ENCODE peak calls at places on chromosomes 13 and 19, in four cellular contexts. One of them, this sample, is unnamed.

GRCh38 chr19:32460476-32460875 is 54.9 kb downstream of the DPY19L3 start:
- DNase-seq in lower leg skin: no peak
- DNase-seq in brain microvascular endothelial cell: no peak
- DNase-seq in AG04449: no peak
- DNase-seq in this sample: no peak

GRCh38 chr19:38657633-38658222 is 10.3 kb downstream of the ACTN4 start:
- DNase-seq in lower leg skin: no peak
- DNase-seq in brain microvascular endothelial cell: peak; percentile 76
- DNase-seq in AG04449: peak; percentile 78
- DNase-seq in this sample: no peak

GRCh38 chr19:32464279-32464678 is 58.7 kb downstream of the DPY19L3 start:
- DNase-seq in lower leg skin: no peak
- DNase-seq in brain microvascular endothelial cell: no peak
- DNase-seq in AG04449: no peak
- DNase-seq in this sample: no peak

GRCh38 chr19:32708457-32708856 is 11.1 kb upstream of the TDRD12 start:
- DNase-seq in lower leg skin: no peak
- DNase-seq in brain microvascular endothelial cell: no peak
- DNase-seq in AG04449: no peak
- DNase-seq in this sample: no peak

GRCh38 chr13:24124789-24125476 is 35.6 kb upstream of the SPATA13 start:
- DNase-seq in lower leg skin: no peak
- DNase-seq in brain microvascular endothelial cell: no peak
- DNase-seq in AG04449: no peak
- DNase-seq in this sample: no peak

GRCh38 chr19:2495651-2496316 is 19.9 kb downstream of the GADD45B start:
- DNase-seq in lower leg skin: no peak
- DNase-seq in brain microvascular endothelial cell: no peak
- DNase-seq in AG04449: no peak
- DNase-seq in this sample: no peak

GRCh38 chr13:23672616-23673015 is 102.4 kb downstream of the TNFRSF19 start:
- DNase-seq in lower leg skin: no peak
- DNase-seq in brain microvascular endothelial cell: no peak
- DNase-seq in AG04449: no peak
- DNase-seq in this sample: no peak

GRCh38 chr13:65309906-65310305 is 1920.2 kb downstream of the PCDH9 start:
- DNase-seq in lower leg skin: no peak
- DNase-seq in brain microvascular endothelial cell: no peak
- DNase-seq in AG04449: no peak
- DNase-seq in this sample: no peak

GRCh38 chr13:29674532-29674931 is 79.0 kb upstream of the SLC7A1 start:
- DNase-seq in lower leg skin: no peak
- DNase-seq in brain microvascular endothelial cell: no peak
- DNase-seq in AG04449: no peak
- DNase-seq in this sample: no peak

GRCh38 chr19:44512326-44513298 is 12.3 kb upstream of the ZNF180 start:
- DNase-seq in lower leg skin: no peak
- DNase-seq in brain microvascular endothelial cell: peak; percentile 36
- DNase-seq in AG04449: no peak
- DNase-seq in this sample: no peak

GRCh38 chr13:47680752-47681151 is 320.3 kb downstream of the SUCLA2 start:
- DNase-seq in lower leg skin: no peak
- DNase-seq in brain microvascular endothelial cell: no peak
- DNase-seq in AG04449: no peak
- DNase-seq in this sample: no peak

GRCh38 chr13:102617697-102618350 is 21.0 kb downstream of the TPP2 start:
- DNase-seq in lower leg skin: no peak
- DNase-seq in brain microvascular endothelial cell: no peak
- DNase-seq in AG04449: no peak
- DNase-seq in this sample: no peak

GRCh38 chr19:32401992-32402391 is 3.6 kb upstream of the DPY19L3 start:
- DNase-seq in lower leg skin: no peak
- DNase-seq in brain microvascular endothelial cell: no peak
- DNase-seq in AG04449: no peak
- DNase-seq in this sample: no peak

GRCh38 chr13:59269476-59269875 is 894.3 kb downstream of the DIAPH3 start:
- DNase-seq in lower leg skin: no peak
- DNase-seq in brain microvascular endothelial cell: peak; percentile 83
- DNase-seq in AG04449: peak; percentile 82
- DNase-seq in this sample: no peak

GRCh38 chr13:35812730-35813129 is 318.5 kb downstream of the DCLK1 start:
- DNase-seq in lower leg skin: no peak
- DNase-seq in brain microvascular endothelial cell: no peak
- DNase-seq in AG04449: no peak
- DNase-seq in this sample: no peak

GRCh38 chr13:36718686-36719085 is 44.9 kb downstream of the SERTM1 start:
- DNase-seq in lower leg skin: no peak
- DNase-seq in brain microvascular endothelial cell: no peak
- DNase-seq in AG04449: no peak
- DNase-seq in this sample: no peak

GRCh38 chr13:110062077-110062776 is 244.7 kb downstream of the COL4A1 start:
- DNase-seq in lower leg skin: no peak
- DNase-seq in brain microvascular endothelial cell: no peak
- DNase-seq in AG04449: no peak
- DNase-seq in this sample: no peak

GRCh38 chr19:32666084-32666483 is 8.9 kb downstream of the ANKRD27 start:
- DNase-seq in lower leg skin: no peak
- DNase-seq in brain microvascular endothelial cell: no peak
- DNase-seq in AG04449: no peak
- DNase-seq in this sample: no peak

GRCh38 chr19:38082256-38083118 is 141.5 kb downstream of the DPF1 start:
- DNase-seq in lower leg skin: no peak
- DNase-seq in brain microvascular endothelial cell: no peak
- DNase-seq in AG04449: no peak
- DNase-seq in this sample: no peak

GRCh38 chr19:52734340-52734892 is 428 bp downstream of the ZNF611 start:
- DNase-seq in lower leg skin: no peak
- DNase-seq in brain microvascular endothelial cell: peak; percentile 32
- DNase-seq in AG04449: no peak
- DNase-seq in this sample: no peak

GRCh38 chr13:45178349-45179142 is 22.3 kb downstream of the KCTD4 start:
- DNase-seq in lower leg skin: no peak
- DNase-seq in brain microvascular endothelial cell: peak; percentile 88
- DNase-seq in AG04449: peak; percentile 21
- DNase-seq in this sample: no peak

GRCh38 chr19:51807111-51807701 is 12.2 kb downstream of the FPR3 start:
- DNase-seq in lower leg skin: no peak
- DNase-seq in brain microvascular endothelial cell: peak; percentile 21
- DNase-seq in AG04449: no peak
- DNase-seq in this sample: no peak

GRCh38 chr19:29843180-29844051 is 31.6 kb downstream of the CCNE1 start:
- DNase-seq in lower leg skin: peak; percentile 25
- DNase-seq in brain microvascular endothelial cell: peak; percentile 1
- DNase-seq in AG04449: no peak
- DNase-seq in this sample: no peak

GRCh38 chr13:36341718-36342117 is 4.5 kb downstream of the SPART start:
- DNase-seq in lower leg skin: no peak
- DNase-seq in brain microvascular endothelial cell: no peak
- DNase-seq in AG04449: no peak
- DNase-seq in this sample: no peak

DNA sequence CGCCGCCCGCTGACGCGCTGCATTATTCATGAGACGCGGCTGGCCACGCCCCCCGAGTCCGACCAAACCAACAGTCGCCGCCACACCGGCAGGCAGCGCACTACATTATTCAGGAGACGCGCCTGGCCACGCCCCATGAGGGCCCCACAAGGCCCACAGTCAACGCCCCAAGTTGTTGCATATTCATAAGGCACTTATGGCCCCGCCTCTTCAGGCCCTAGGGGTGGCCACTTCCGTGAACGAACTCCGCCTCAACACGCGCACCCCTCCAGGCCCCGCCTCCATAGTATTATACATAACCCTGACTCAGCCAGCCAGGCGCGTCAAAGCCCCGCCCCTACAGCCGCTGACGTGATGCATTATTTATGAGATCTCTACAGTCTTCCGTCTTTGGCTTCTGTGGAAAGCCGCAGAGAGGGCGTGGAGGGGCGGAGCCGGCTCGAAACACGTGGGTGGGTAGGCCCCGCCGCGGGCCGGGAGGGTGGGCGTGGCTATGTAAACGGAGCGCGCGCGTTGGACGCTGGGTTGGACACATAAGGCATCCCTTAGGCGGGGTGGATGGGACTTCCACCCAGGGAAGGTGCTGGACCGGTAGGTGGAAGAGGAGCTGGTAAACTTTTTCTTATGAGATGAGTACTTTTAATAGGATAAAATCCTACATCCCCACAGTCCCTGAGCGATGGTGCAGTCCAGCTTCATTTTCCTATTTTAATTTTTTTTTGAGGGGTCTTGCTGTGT is 423 bp upstream of the ELL start:
- DNase-seq in lower leg skin: peak; percentile 100
- DNase-seq in brain microvascular endothelial cell: peak; percentile 100
- DNase-seq in AG04449: peak; percentile 99
- DNase-seq in this sample: peak; percentile 100
- TF ChIP-seq CTCF in lower leg skin: no peak
- TF ChIP-seq CTCF in brain microvascular endothelial cell: peak; percentile 22
- TF ChIP-seq CTCF in AG04449: peak; percentile 31
- TF ChIP-seq CTCF in this sample: peak; percentile 27

GRCh38 chr19:17862711-17863519 is 3.2 kb downstream of the RPL18A start:
- DNase-seq in lower leg skin: no peak
- DNase-seq in brain microvascular endothelial cell: no peak
- DNase-seq in AG04449: no peak
- DNase-seq in this sample: no peak

GRCh38 chr19:17861542-17862402 is 2.1 kb downstream of the RPL18A start:
- DNase-seq in lower leg skin: no peak
- DNase-seq in brain microvascular endothelial cell: no peak
- DNase-seq in AG04449: no peak
- DNase-seq in this sample: no peak

GRCh38 chr19:17860331-17860992 is 752 bp downstream of the RPL18A start:
- DNase-seq in lower leg skin: no peak
- DNase-seq in brain microvascular endothelial cell: no peak
- DNase-seq in AG04449: no peak
- DNase-seq in this sample: no peak

GRCh38 chr19:17859533-17860330 is at the start of gene RPL18A:
- DNase-seq in lower leg skin: peak; percentile 99
- DNase-seq in brain microvascular endothelial cell: peak; percentile 99
- DNase-seq in AG04449: peak; percentile 98
- DNase-seq in this sample: peak; percentile 98

GRCh38 chr19:17860993-17861360 is 1.3 kb downstream of the RPL18A start:
- DNase-seq in lower leg skin: no peak
- DNase-seq in brain microvascular endothelial cell: no peak
- DNase-seq in AG04449: no peak
- DNase-seq in this sample: no peak
- TF ChIP-seq CTCF in lower leg skin: no peak
- TF ChIP-seq CTCF in brain microvascular endothelial cell: no peak
- TF ChIP-seq CTCF in AG04449: no peak
- TF ChIP-seq CTCF in this sample: no peak

DNA sequence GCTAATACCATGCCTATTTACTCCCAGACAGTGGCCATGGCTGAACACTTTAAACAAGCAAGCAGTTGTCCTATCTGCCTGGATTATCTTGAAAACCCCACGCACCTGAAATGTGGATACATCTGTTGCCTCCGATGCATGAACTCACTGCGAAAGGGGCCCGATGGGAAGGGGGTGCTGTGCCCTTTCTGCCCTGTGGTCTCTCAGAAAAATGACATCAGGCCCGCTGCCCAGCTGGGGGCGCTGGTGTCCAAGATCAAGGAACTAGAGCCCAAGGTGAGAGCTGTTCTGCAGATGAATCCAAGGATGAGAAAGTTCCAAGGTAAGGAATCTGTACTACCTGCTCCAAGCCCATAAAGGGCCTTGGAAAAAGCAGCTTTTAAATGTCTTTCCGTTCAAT is 8.6 kb downstream of the RFPL4AL1 start:
- DNase-seq in lower leg skin: no peak
- DNase-seq in brain microvascular endothelial cell: no peak
- DNase-seq in AG04449: no peak
- DNase-seq in this sample: no peak
- TF ChIP-seq CTCF in lower leg skin: no peak
- TF ChIP-seq CTCF in brain microvascular endothelial cell: no peak
- TF ChIP-seq CTCF in AG04449: no peak
- TF ChIP-seq CTCF in this sample: no peak

DNA sequence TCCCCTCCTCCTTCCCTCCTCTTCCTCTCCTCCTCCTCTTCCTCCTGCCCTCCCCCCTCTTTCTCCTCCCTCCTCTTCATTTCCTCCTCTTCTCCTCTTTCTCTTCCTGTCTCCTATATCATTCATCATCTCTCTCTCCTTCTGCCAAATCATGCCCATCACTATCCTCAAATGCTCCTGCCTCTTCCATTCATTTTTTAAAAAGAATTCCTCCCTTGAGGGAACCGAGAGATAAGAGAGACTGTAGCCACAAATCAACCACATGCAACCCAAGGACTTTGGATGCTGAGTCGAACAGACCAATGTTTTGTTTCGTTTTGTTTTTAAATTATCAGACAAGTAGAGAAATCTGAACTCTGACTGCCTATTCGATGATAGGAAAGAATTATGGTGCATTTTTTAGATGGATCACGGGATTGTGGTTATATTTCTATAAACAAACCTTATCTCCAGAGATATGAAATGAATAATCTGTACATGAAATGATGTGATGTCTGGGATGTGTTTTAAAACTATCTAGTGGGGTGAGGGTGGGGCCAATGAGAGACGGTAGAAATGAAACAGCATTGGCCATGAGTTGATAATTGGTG is 9.5 kb upstream of the ZNF541 start:
- DNase-seq in lower leg skin: no peak
- DNase-seq in brain microvascular endothelial cell: peak; percentile 92
- DNase-seq in AG04449: no peak
- DNase-seq in this sample: no peak
- TF ChIP-seq CTCF in lower leg skin: no peak
- TF ChIP-seq CTCF in brain microvascular endothelial cell: no peak
- TF ChIP-seq CTCF in AG04449: no peak
- TF ChIP-seq CTCF in this sample: no peak

GRCh38 chr19:46604781-46605355 is 3.7 kb downstream of the CALM3 start:
- DNase-seq in lower leg skin: no peak
- DNase-seq in brain microvascular endothelial cell: no peak
- DNase-seq in AG04449: no peak
- DNase-seq in this sample: peak; percentile 57
- TF ChIP-seq CTCF in lower leg skin: no peak
- TF ChIP-seq CTCF in brain microvascular endothelial cell: peak; percentile 2
- TF ChIP-seq CTCF in AG04449: no peak
- TF ChIP-seq CTCF in this sample: no peak

GRCh38 chr19:1245884-1246816 is 2.2 kb upstream of the MIDN start:
- DNase-seq in lower leg skin: no peak
- DNase-seq in brain microvascular endothelial cell: no peak
- DNase-seq in AG04449: no peak
- DNase-seq in this sample: no peak
- TF ChIP-seq CTCF in lower leg skin: no peak
- TF ChIP-seq CTCF in brain microvascular endothelial cell: no peak
- TF ChIP-seq CTCF in AG04449: no peak
- TF ChIP-seq CTCF in this sample: no peak